ENCODE peak calls at places on chromosomes 16 and 17, in eight cellular contexts. T, Z, A, R, N, S, C and O are unnamed samples.

GRCh38 chr17:48522031-48522593 is 8.7 kb downstream of the HOXB1 start:
- DNase-seq in C (peak), Z (no peak), R (no peak), N (no peak), T (peak), S (peak), A (no peak), O (no peak)

GRCh38 chr16:89300311-89300975 is 82.9 kb downstream of the ZNF778 start:
- DNase-seq in R (no peak), S (peak), C (no peak), T (no peak), A (no peak), N (no peak), Z (no peak), O (peak)

GRCh38 chr17:3658784-3659449 is 9.5 kb downstream of the TAX1BP3 start:
- DNase-seq in S (no peak), T (no peak), A (no peak), N (no peak), R (no peak), Z (no peak), C (no peak), O (no peak)

GRCh38 chr16:31356566-31357323 is 1.8 kb downstream of the ITGAX start:
- DNase-seq in R (no peak), Z (no peak), C (no peak), N (no peak), T (no peak), S (no peak), A (no peak), O (no peak)

GRCh38 chr16:79104567-79104966 is 496.0 kb downstream of the MAF start:
- DNase-seq in N (no peak), Z (no peak), T (no peak), A (no peak), S (no peak), R (no peak), C (no peak), O (no peak)

GRCh38 chr17:32943647-32944191 is 15.8 kb downstream of the TMEM98 start:
- DNase-seq in A (no peak), Z (no peak), R (no peak), N (no peak), T (no peak), C (no peak), S (peak), O (no peak)

GRCh38 chr16:24800586-24800985 is 45.2 kb upstream of the SLC5A11 start:
- DNase-seq in T (no peak), Z (peak), S (peak), A (no peak), N (no peak), R (no peak), C (peak), O (no peak)

GRCh38 chr16:81394416-81394815 is 50.2 kb upstream of the CMIP start:
- DNase-seq in R (no peak), A (no peak), S (no peak), Z (no peak), N (no peak), T (no peak), C (no peak), O (no peak)

GRCh38 chr17:68195667-68196393 is 52.0 kb upstream of the AMZ2 start:
- DNase-seq in Z (no peak), S (no peak), A (peak), T (peak), C (no peak), N (no peak), R (no peak), O (peak)

GRCh38 chr17:35404360-35404759 is 27.9 kb downstream of the SLFN12 start:
- DNase-seq in C (no peak), N (no peak), A (no peak), S (no peak), T (no peak), Z (no peak), R (no peak), O (no peak)

GRCh38 chr16:1428511-1428910 is 2.4 kb upstream of the PERCC1 start:
- DNase-seq in C (peak), T (no peak), A (peak), S (peak), Z (no peak), R (no peak), N (no peak), O (no peak)

GRCh38 chr16:69019811-69020210 is 85.6 kb upstream of the HAS3 start:
- DNase-seq in Z (no peak), C (no peak), R (no peak), S (no peak), T (no peak), N (no peak), A (no peak), O (no peak)

GRCh38 chr17:66492500-66493123 is 190.2 kb downstream of the PRKCA start:
- DNase-seq in A (no peak), Z (no peak), T (no peak), S (peak), R (no peak), C (no peak), N (no peak), O (no peak)

GRCh38 chr16:53756329-53756996 is 52.5 kb downstream of the FTO start:
- DNase-seq in Z (peak), C (no peak), N (no peak), A (no peak), R (no peak), T (no peak), S (no peak), O (no peak)

GRCh38 chr16:28096974-28097373 is 33.5 kb upstream of the GSG1L start:
- DNase-seq in C (no peak), Z (no peak), R (no peak), S (no peak), T (no peak), A (no peak), N (no peak), O (no peak)

GRCh38 chr17:63932008-63932561 is at the start of gene CD79B:
- DNase-seq in R (no peak), A (peak), C (no peak), T (no peak), Z (no peak), S (no peak), N (no peak), O (no peak)

GRCh38 chr17:55795098-55795497 is 44.2 kb downstream of the PCTP start:
- DNase-seq in T (no peak), C (no peak), S (no peak), A (no peak), R (no peak), N (no peak), Z (no peak), O (no peak)

GRCh38 chr16:81738831-81739496 is 40.1 kb upstream of the PLCG2 start:
- DNase-seq in R (peak), A (no peak), S (no peak), C (no peak), N (no peak), Z (no peak), T (no peak), O (peak)

GRCh38 chr17:70144260-70144846 is 25.0 kb upstream of the KCNJ2 start:
- DNase-seq in R (peak), Z (peak), C (no peak), N (no peak), A (no peak), S (peak), T (no peak), O (no peak)

GRCh38 chr16:12434567-12434966 is 369.1 kb downstream of the CPPED1 start:
- DNase-seq in N (no peak), Z (no peak), A (no peak), S (no peak), C (no peak), R (no peak), T (no peak), O (no peak)

GRCh38 chr17:66963521-66964082 is 905 bp upstream of the CACNG4 start:
- DNase-seq in T (no peak), A (no peak), N (no peak), R (no peak), Z (no peak), C (no peak), S (no peak), O (no peak)

GRCh38 chr16:22023505-22023904 is 15.6 kb downstream of the MOSMO start:
- DNase-seq in Z (no peak), A (no peak), N (no peak), C (no peak), R (no peak), T (no peak), S (no peak), O (no peak)

GRCh38 chr17:5821057-5821456 is 236.7 kb upstream of the NLRP1 start:
- DNase-seq in R (no peak), A (no peak), T (no peak), N (no peak), C (no peak), S (no peak), Z (peak), O (no peak)

GRCh38 chr17:14458724-14459123 is 157.8 kb downstream of the HS3ST3B1 start:
- DNase-seq in C (no peak), N (no peak), R (no peak), T (no peak), S (no peak), Z (no peak), A (no peak), O (no peak)

GRCh38 chr16:73427177-73427576 is 379.2 kb upstream of the ZFHX3 start:
- DNase-seq in S (no peak), Z (no peak), A (no peak), C (no peak), N (no peak), R (no peak), T (no peak), O (no peak)

GRCh38 chr16:6204941-6205340 is 1107.3 kb upstream of the EEF2KMT start:
- DNase-seq in C (no peak), R (no peak), S (no peak), T (no peak), N (no peak), A (no peak), Z (no peak), O (no peak)

GRCh38 chr17:42399948-42400843 is 12.0 kb upstream of the STAT3 start:
- DNase-seq in A (no peak), S (no peak), R (no peak), T (no peak), C (no peak), N (no peak), Z (no peak), O (no peak)

GRCh38 chr17:74547736-74548135 is 1.8 kb upstream of the CD300C start:
- DNase-seq in Z (peak), N (no peak), T (peak), S (no peak), A (no peak), R (peak), C (peak), O (no peak)

GRCh38 chr17:74569001-74569391 is 1.7 kb upstream of the CD300H start:
- DNase-seq in Z (no peak), N (no peak), T (no peak), A (no peak), C (no peak), R (no peak), S (no peak), O (no peak)

GRCh38 chr17:694239-694638 is 20.4 kb downstream of the VPS53 start:
- DNase-seq in R (no peak), A (no peak), Z (peak), C (no peak), T (no peak), N (no peak), S (peak), O (no peak)

GRCh38 chr16:53504161-53504663 is 1.2 kb upstream of the AKTIP start:
- DNase-seq in N (no peak), T (no peak), R (no peak), Z (peak), A (peak), C (peak), S (peak), O (peak)

GRCh38 chr16:86200722-86201121 is 301.8 kb downstream of the IRF8 start:
- DNase-seq in C (no peak), S (no peak), A (no peak), N (no peak), Z (no peak), R (no peak), T (no peak), O (no peak)

GRCh38 chr17:71631483-71631882 is 489.3 kb upstream of the SOX9 start:
- DNase-seq in T (no peak), R (no peak), S (no peak), A (no peak), C (no peak), Z (no peak), N (no peak), O (no peak)

GRCh38 chr16:84228321-84228838 is 11.4 kb downstream of the KCNG4 start:
- DNase-seq in S (peak), N (no peak), T (no peak), A (no peak), R (no peak), Z (peak), C (peak), O (peak)

GRCh38 chr16:62829615-62830014 is 793.4 kb upstream of the CDH8 start:
- DNase-seq in A (no peak), T (no peak), S (no peak), C (no peak), N (no peak), Z (no peak), R (no peak), O (no peak)

GRCh38 chr16:16163109-16163508 is 60.2 kb downstream of the ABCC6 start:
- DNase-seq in A (no peak), C (no peak), Z (no peak), R (no peak), T (no peak), N (no peak), S (no peak), O (no peak)

GRCh38 chr16:85395207-85395912 is 217.8 kb upstream of the GSE1 start:
- DNase-seq in Z (peak), S (peak), C (peak), N (no peak), R (no peak), A (no peak), T (peak), O (peak)